ENCODE peak calls at places on chromosomes 1 and 21, in four cellular contexts. W is K562, I is SK-N-SH, G is GM12892. O is an unnamed sample.

GRCh38 chr1:236020359-236021000 is 44.4 kb downstream of the NID1 start:
- DNase-seq in W (no peak), I (no peak), G (no peak), O (no peak)

GRCh38 chr1:41666991-41667631 is 182.6 kb upstream of the EDN2 start:
- DNase-seq in W (no peak), I (no peak), G (peak), O (no peak)

GRCh38 chr1:77557053-77557452 is 125.4 kb downstream of the ZZZ3 start:
- DNase-seq in W (no peak), I (no peak), G (no peak), O (no peak)

GRCh38 chr1:21902378-21903012 is 34.6 kb downstream of the HSPG2 start:
- DNase-seq in W (peak), I (no peak), G (no peak), O (no peak)

GRCh38 chr1:245458234-245458633 is 303.4 kb downstream of the KIF26B start:
- DNase-seq in W (no peak), I (no peak), G (no peak), O (no peak)

GRCh38 chr1:208601569-208601968 is 357.4 kb upstream of the PLXNA2 start:
- DNase-seq in W (no peak), I (no peak), G (no peak), O (no peak)

GRCh38 chr1:198556969-198557368 is 16.5 kb upstream of the ATP6V1G3 start:
- DNase-seq in W (no peak), I (no peak), G (peak), O (no peak)

GRCh38 chr1:114671011-114671938 is 1.4 kb upstream of the DENND2C start:
- DNase-seq in W (no peak), I (peak), G (no peak), O (no peak)

GRCh38 chr1:3787347-3787710 is 9.0 kb downstream of the LRRC47 start:
- DNase-seq in W (no peak), I (no peak), G (no peak), O (no peak)

GRCh38 chr1:98211271-98211840 is 290.5 kb upstream of the DPYD start:
- DNase-seq in W (no peak), I (no peak), G (no peak), O (no peak)

GRCh38 chr1:160362168-160362941 is 4.5 kb upstream of the NHLH1 start:
- DNase-seq in W (peak), I (no peak), G (no peak), O (no peak)

GRCh38 chr1:21436488-21437340 is 3.2 kb upstream of the NBPF3 start:
- DNase-seq in W (peak), I (peak), G (no peak), O (no peak)

GRCh38 chr1:92544756-92545165 is 58.0 kb upstream of the GFI1 start:
- DNase-seq in W (peak), I (no peak), G (no peak), O (no peak)

GRCh38 chr1:50098490-50099109 is 10.1 kb upstream of the ELAVL4 start:
- DNase-seq in W (no peak), I (no peak), G (no peak), O (no peak)

GRCh38 chr1:180946056-180946455 is 33.4 kb downstream of the KIAA1614 start:
- DNase-seq in W (no peak), I (peak), G (no peak), O (no peak)

GRCh38 chr1:19331262-19331878 is 19.2 kb downstream of the SLC66A1 start:
- DNase-seq in W (no peak), I (no peak), G (no peak), O (no peak)

GRCh38 chr1:42752284-42752683 is 12.2 kb upstream of the CLDN19 start:
- DNase-seq in W (no peak), I (no peak), G (no peak), O (no peak)

GRCh38 chr1:212106286-212106792 is 70.8 kb downstream of the DTL start:
- DNase-seq in W (no peak), I (no peak), G (no peak), O (no peak)

GRCh38 chr1:10687782-10688408 is 108.6 kb downstream of the CASZ1 start:
- DNase-seq in W (no peak), I (no peak), G (no peak), O (no peak)

GRCh38 chr1:18320051-18320450 is 160.7 kb upstream of the KLHDC7A start:
- DNase-seq in W (no peak), I (peak), G (no peak), O (no peak)

GRCh38 chr1:190179817-190180216 is 297.8 kb downstream of the BRINP3 start:
- DNase-seq in W (no peak), I (no peak), G (no peak), O (no peak)
- TF ChIP-seq TAF1 in W (no peak), I (no peak), G (no peak), O (no peak)

GRCh38 chr1:152505083-152505482 is 5.5 kb upstream of the LCE5A start:
- DNase-seq in W (no peak), I (no peak), G (no peak), O (no peak)
- TF ChIP-seq TAF1 in W (no peak), I (no peak), G (no peak), O (no peak)

GRCh38 chr1:6129313-6129712 is 50.8 kb downstream of the CHD5 start:
- DNase-seq in W (no peak), I (no peak), G (no peak), O (no peak)

GRCh38 chr1:6126521-6127067 is 53.5 kb downstream of the CHD5 start:
- DNase-seq in W (no peak), I (no peak), G (no peak), O (no peak)

GRCh38 chr1:6126028-6126427 is 54.1 kb downstream of the CHD5 start:
- DNase-seq in W (no peak), I (no peak), G (no peak), O (no peak)

GRCh38 chr1:6128276-6129081 is 51.6 kb downstream of the CHD5 start:
- DNase-seq in W (no peak), I (no peak), G (no peak), O (no peak)

DNA sequence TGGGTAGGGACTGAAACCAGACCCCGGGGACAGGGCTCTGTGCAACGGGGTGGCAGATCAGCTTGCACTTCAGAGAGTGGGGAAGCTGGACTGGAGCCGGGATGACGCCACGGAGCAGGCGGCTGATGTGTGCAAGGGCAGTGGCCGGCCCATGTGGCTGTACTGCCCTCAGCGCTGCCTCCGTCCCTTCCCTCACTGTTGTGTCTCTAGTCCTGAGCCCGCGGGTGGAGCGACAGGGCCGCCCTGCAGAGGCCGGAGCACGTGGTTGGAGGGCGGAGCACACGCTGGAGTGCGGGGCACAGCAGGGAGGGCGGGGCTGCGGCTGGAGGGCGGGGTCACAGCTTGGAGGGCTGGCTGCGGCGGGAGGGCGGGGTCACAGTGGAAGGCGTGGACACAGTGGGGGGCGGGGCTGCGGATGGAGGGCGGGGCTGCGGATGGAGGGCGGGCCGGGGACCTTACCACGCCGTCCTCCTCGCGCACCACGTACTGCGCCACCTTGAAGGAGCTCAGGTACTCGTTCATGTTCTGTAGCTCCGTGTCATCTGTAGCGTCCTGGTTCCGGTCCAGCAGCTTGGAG is 52.4 kb downstream of the CHD5 start:
- DNase-seq in W (peak), I (peak), G (no peak), O (peak)
- TF ChIP-seq TAF1 in W (no peak), I (no peak), G (no peak), O (no peak)

GRCh38 chr1:8455700-8456305 is 137.9 kb downstream of the SLC45A1 start:
- DNase-seq in W (no peak), I (no peak), G (no peak), O (no peak)

GRCh38 chr1:8447616-8448150 is 129.8 kb downstream of the SLC45A1 start:
- DNase-seq in W (no peak), I (no peak), G (no peak), O (no peak)

GRCh38 chr1:8448906-8449661 is 131.2 kb downstream of the SLC45A1 start:
- DNase-seq in W (no peak), I (no peak), G (no peak), O (no peak)

DNA sequence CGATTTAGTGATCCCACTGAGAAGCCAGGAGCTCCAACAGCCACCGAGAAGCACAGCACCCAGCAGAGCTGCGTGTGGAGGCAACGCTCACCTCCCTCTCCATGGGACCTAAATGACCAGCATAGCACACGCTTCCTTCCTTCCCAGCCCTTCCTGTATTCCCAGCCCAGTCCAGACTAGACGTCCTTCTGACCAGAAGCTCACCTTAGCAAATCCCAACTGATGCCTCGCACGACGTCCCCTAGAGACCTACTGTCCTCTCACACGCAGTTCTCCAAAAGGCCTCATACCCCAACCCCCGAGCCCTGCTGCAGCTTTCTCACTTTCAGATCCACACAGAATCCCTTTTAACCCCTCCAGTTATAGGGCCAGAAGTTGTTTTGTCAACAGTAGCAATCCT is 132.4 kb downstream of the SLC45A1 start:
- DNase-seq in W (no peak), I (no peak), G (no peak), O (no peak)
- TF ChIP-seq TAF1 in W (no peak), I (no peak), G (no peak), O (no peak)

DNA sequence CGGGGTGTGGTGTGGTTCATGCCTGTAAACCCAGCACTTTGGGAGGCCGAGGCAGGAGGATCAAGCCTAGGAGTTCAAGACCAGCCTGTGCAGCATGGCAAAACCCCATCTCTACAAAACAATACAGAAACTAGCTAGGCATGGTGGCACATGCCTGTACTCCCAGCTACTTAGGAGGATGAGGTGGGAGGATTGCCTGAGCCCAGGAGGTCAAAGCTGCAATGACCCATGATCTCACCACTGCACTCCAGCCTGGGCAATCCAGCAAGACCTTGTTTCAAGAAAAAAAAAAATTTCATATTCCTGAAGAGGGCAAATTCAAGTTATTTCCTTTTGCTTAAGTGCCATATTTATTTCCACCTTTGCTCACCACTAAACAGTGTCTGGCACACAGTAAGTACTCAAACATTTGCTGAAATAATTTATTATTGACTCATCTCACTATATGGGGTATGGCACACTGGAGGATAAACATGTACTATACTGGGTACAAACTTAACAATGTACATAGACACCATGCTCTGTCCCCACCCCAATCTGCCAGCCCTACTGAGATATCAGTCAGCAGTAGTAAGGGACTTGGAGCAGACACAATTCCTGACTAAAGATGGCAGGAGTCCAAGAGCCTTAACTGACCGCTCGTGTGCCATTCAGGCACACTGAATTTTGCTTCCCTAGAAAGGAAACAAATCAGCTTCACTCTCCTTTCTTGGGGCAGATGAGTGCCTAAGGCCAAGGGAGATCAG is 15.5 kb downstream of the MEAF6 start:
- DNase-seq in W (no peak), I (peak), G (no peak), O (no peak)
- TF ChIP-seq TAF1 in W (no peak), I (no peak), G (no peak), O (no peak)

DNA sequence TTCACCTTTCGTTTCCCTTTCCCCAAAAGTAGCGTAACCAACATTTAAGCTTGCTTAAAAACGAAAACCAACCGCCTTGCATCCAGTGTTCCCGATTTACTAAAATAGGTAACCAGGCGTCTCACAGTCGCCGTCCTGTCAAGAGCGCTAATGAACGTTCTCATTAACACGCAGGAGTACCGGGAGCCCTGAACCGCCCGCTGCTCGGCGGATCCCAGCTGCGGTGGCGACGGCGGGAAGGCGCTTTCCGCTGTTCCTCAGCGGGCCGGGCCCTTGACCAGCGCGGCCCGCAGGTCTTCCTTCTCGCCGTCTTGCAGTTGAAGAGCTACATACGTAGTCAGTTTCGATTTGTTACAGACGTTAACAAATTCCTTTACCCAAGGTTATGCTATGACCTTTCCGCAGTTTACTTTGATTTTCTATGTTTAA is 2.0 kb downstream of the OLIG1 start:
- DNase-seq in W (no peak), I (no peak), G (no peak), O (no peak)
- TF ChIP-seq TAF1 in W (no peak), I (no peak), G (no peak), O (no peak)

GRCh38 chr1:55131801-55132200 is 83.4 kb downstream of the USP24 start:
- DNase-seq in W (no peak), I (no peak), G (no peak), O (no peak)
- TF ChIP-seq TAF1 in W (no peak), I (no peak), G (no peak), O (no peak)

O was measured in GM12891.